ENCODE peak calls at places on chromosome 6, in seven cellular contexts. N, S, R, Q, E, T and X are unnamed samples.

GRCh38 chr6:108559884-108560462 is 744 bp upstream of the FOXO3 start:
- DNase-seq in N (peak), Q (peak), E (no peak), R (no peak), S (peak), T (no peak), X (peak)

GRCh38 chr6:142935553-142936517 is 9.1 kb downstream of the HIVEP2 start:
- DNase-seq in S (no peak), R (no peak), E (no peak), N (no peak), Q (no peak), T (no peak), X (no peak)

GRCh38 chr6:119349041-119349340 is 570 bp downstream of the MAN1A1 start:
- DNase-seq in N (no peak), Q (no peak), E (no peak), S (no peak), R (no peak), T (no peak), X (peak)

GRCh38 chr6:38164671-38165108 is 345.2 kb downstream of the ZFAND3 start:
- DNase-seq in Q (no peak), E (no peak), S (no peak), T (no peak), N (no peak), R (no peak), X (no peak)

GRCh38 chr6:105428342-105428957 is 25.6 kb upstream of the PREP start:
- DNase-seq in T (peak), Q (peak), E (no peak), R (no peak), N (no peak), S (no peak), X (peak)

GRCh38 chr6:154164397-154164796 is 125.4 kb downstream of the OPRM1 start:
- DNase-seq in E (no peak), T (peak), N (no peak), S (peak), R (peak), Q (peak), X (peak)

GRCh38 chr6:41704028-41704427 is 31.4 kb downstream of the TFEB start:
- DNase-seq in N (no peak), Q (no peak), R (no peak), E (no peak), S (no peak), T (no peak), X (no peak)

GRCh38 chr6:170292778-170293164 is 1.9 kb upstream of the DLL1 start:
- DNase-seq in R (peak), T (no peak), E (no peak), N (peak), Q (no peak), S (no peak), X (peak)

GRCh38 chr6:53724501-53724900 is 58.9 kb upstream of the KLHL31 start:
- DNase-seq in S (no peak), T (no peak), Q (no peak), E (no peak), R (no peak), N (peak), X (no peak)

GRCh38 chr6:127348046-127348661 is 4.7 kb upstream of the ECHDC1 start:
- DNase-seq in T (no peak), E (no peak), S (no peak), R (no peak), N (no peak), Q (no peak), X (no peak)

GRCh38 chr6:141244366-141244765 is 888.4 kb upstream of the GJE1 start:
- DNase-seq in R (no peak), E (no peak), S (no peak), N (no peak), T (no peak), Q (no peak), X (no peak)

GRCh38 chr6:104686550-104687155 is 173.1 kb downstream of the HACE1 start:
- DNase-seq in S (peak), N (no peak), R (no peak), E (no peak), T (no peak), Q (no peak), X (no peak)

GRCh38 chr6:39882567-39882953 is 51.7 kb downstream of the MOCS1 start:
- DNase-seq in R (no peak), T (peak), Q (peak), E (no peak), N (no peak), S (peak), X (peak)

GRCh38 chr6:47196113-47196512 is 113.6 kb downstream of the TNFRSF21 start:
- DNase-seq in E (no peak), T (no peak), S (no peak), Q (no peak), N (no peak), R (no peak), X (no peak)